ENCODE peak calls at places on chromosomes 12 and 14, in nine cellular contexts. S is AG04450, W is stomach, B is fibroblast of lung, M is psoas muscle, H is AG10803, E is heart left ventricle, T is retinal pigment epithelial cell, D is cardiac muscle cell. G is an unnamed sample.
A peak's percentile ranks its signal among the peaks of the same experiment; 100 is the strongest.

GRCh38 chr12:60020068-60020467 is 424.2 kb downstream of the SLC16A7 start:
- DNase-seq in S (no peak), W (no peak), B (no peak), M (no peak), H (no peak), E (no peak), T (no peak), D (no peak), G (no peak)

GRCh38 chr14:32217301-32217700 is 14.2 kb upstream of the RNU6-8 start:
- DNase-seq in S (no peak), W (no peak), B (no peak), M (no peak), H (no peak), E (no peak), T (no peak), D (no peak), G (no peak)

GRCh38 chr12:125346361-125346760 is 281.1 kb downstream of the AACS start:
- DNase-seq in S (no peak), W (no peak), B (no peak), M (no peak), H (no peak), E (no peak), T (no peak), D (no peak), G (no peak)

GRCh38 chr14:29913550-29913949 is 14.1 kb downstream of the PRKD1 start:
- DNase-seq in S (no peak), W (no peak), B (no peak), M (no peak), H (no peak), E (no peak), T (no peak), D (no peak), G (no peak)

GRCh38 chr12:47082283-47082962 is 2.7 kb upstream of the AMIGO2 start:
- DNase-seq in S (no peak), W (no peak), B (no peak), M (no peak), H (no peak), E (no peak), T (no peak), D (no peak), G (no peak)

GRCh38 chr14:56342419-56342901 is 224.2 kb downstream of the PELI2 start:
- DNase-seq in S (no peak), W (no peak), B (peak; percentile 83), M (no peak), H (peak; percentile 67), E (no peak), T (no peak), D (peak; percentile 90), G (no peak)

GRCh38 chr14:23095196-23096108 is at the start of gene C14orf119:
- DNase-seq in S (peak; percentile 99), W (peak; percentile 100), B (peak; percentile 98), M (peak; percentile 99), H (peak; percentile 99), E (peak; percentile 100), T (peak; percentile 98), D (peak; percentile 100), G (peak; percentile 92)

GRCh38 chr12:66500094-66500493 is 178.8 kb downstream of the GRIP1 start:
- DNase-seq in S (no peak), W (no peak), B (no peak), M (no peak), H (no peak), E (no peak), T (no peak), D (no peak), G (no peak)

GRCh38 chr12:131694116-131694838 is 16.6 kb upstream of the SFSWAP start:
- DNase-seq in S (no peak), W (peak; percentile 9), B (no peak), M (no peak), H (no peak), E (no peak), T (no peak), D (no peak), G (no peak)

GRCh38 chr12:22527999-22528398 is 16.3 kb downstream of the C2CD5 start:
- DNase-seq in S (peak; percentile 20), W (no peak), B (peak; percentile 74), M (no peak), H (peak; percentile 76), E (no peak), T (peak; percentile 60), D (peak; percentile 72), G (no peak)

GRCh38 chr12:48199784-48200198 is 3.3 kb downstream of the OR10AD1 start:
- DNase-seq in S (peak; percentile 43), W (no peak), B (no peak), M (no peak), H (peak; percentile 25), E (no peak), T (no peak), D (peak; percentile 57), G (no peak)
- H3K4me3 ChIP-seq in S (no peak overlapping the region), W (no peak overlapping the region), B (no peak overlapping the region), M (peak overlapping the region; percentile 74), H (no peak overlapping the region), E (no peak overlapping the region), T (no peak overlapping the region), D (no peak overlapping the region), G (no peak overlapping the region)

DNA sequence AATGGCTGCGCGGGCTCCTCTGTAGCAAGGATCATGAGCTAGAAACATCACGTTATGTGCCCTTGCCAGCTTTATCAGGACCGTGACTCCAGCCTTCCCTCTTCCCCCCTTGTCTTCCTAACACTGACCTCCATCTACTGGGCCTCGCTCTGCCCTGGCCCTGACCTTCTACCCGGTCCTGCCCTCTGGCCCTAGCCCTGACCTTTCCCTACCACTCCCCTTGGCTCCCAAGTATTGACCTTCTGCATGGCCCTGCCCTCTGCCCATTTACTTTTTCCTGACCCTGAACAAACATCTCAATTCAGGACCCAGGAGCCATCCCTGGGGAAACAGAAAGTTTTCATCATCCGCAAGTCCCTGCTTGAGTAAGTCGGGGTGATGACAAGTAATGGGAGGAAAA is 2.0 kb downstream of the SOAT2 start:
- DNase-seq in S (no peak), W (peak; percentile 1), B (no peak), M (no peak), H (no peak), E (no peak), T (no peak), D (no peak), G (no peak)
- H3K4me3 ChIP-seq in S (no peak overlapping the region), W (no peak overlapping the region), B (no peak overlapping the region), M (no peak overlapping the region), H (no peak overlapping the region), E (no peak overlapping the region), T (no peak overlapping the region), D (no peak overlapping the region), G (no peak overlapping the region)

GRCh38 chr14:69484444-69485113 is at the start of gene PLEKHD1:
- DNase-seq in S (no peak), W (peak; percentile 32), B (no peak), M (peak; percentile 35), H (no peak), E (no peak), T (no peak), D (no peak), G (no peak)
- H3K4me3 ChIP-seq in S (peak within 1 kb of the TSS; percentile 10), W (peak within 1 kb of the TSS; percentile 40), B (no peak within 1 kb of the TSS), M (peak within 1 kb of the TSS; percentile 58), H (peak within 1 kb of the TSS; percentile 29), E (peak within 1 kb of the TSS; percentile 23), T (peak within 1 kb of the TSS; percentile 36), D (peak within 1 kb of the TSS; percentile 32), G (peak within 1 kb of the TSS; percentile 31)

DNA sequence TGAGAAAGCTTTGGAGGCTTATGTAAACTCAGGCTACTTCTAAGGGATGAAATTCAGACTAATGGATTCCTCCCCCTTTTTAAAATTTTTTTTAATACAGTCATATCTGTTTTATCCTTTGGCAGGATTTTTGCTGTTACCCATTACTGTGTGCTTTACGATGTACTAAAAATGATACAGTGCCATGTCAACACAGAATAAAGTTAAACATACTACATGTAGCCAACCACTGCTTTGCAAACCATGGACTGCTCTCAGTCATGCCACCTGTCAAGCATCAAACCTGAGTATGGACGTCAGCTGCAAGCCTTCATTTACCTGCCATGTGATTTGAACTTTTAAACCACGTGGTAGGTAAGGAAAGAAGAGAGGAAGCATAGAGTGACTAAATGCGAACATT is 325.8 kb downstream of the FUT8 start:
- DNase-seq in S (no peak), W (no peak), B (no peak), M (no peak), H (no peak), E (no peak), T (no peak), D (no peak), G (no peak)
- H3K4me3 ChIP-seq in S (no peak overlapping the region), W (no peak overlapping the region), B (no peak overlapping the region), M (no peak overlapping the region), H (no peak overlapping the region), E (no peak overlapping the region), T (no peak overlapping the region), D (no peak overlapping the region), G (no peak overlapping the region)

GRCh38 chr14:28768549-28768870 is 1.9 kb downstream of the FOXG1 start:
- DNase-seq in S (no peak), W (no peak), B (no peak), M (no peak), H (no peak), E (no peak), T (no peak), D (no peak), G (no peak)

GRCh38 chr14:28766505-28767238 is at the start of gene FOXG1:
- DNase-seq in S (no peak), W (no peak), B (peak; percentile 51), M (peak; percentile 50), H (peak; percentile 44), E (no peak), T (no peak), D (peak; percentile 34), G (no peak)

GRCh38 chr14:28767851-28768548 is 1.4 kb downstream of the FOXG1 start:
- DNase-seq in S (no peak), W (no peak), B (no peak), M (peak; percentile 46), H (no peak), E (no peak), T (no peak), D (no peak), G (no peak)

GRCh38 chr14:28765907-28766504 is 581 bp upstream of the FOXG1 start:
- DNase-seq in S (no peak), W (no peak), B (peak; percentile 19), M (no peak), H (no peak), E (no peak), T (no peak), D (peak; percentile 15), G (no peak)

DNA sequence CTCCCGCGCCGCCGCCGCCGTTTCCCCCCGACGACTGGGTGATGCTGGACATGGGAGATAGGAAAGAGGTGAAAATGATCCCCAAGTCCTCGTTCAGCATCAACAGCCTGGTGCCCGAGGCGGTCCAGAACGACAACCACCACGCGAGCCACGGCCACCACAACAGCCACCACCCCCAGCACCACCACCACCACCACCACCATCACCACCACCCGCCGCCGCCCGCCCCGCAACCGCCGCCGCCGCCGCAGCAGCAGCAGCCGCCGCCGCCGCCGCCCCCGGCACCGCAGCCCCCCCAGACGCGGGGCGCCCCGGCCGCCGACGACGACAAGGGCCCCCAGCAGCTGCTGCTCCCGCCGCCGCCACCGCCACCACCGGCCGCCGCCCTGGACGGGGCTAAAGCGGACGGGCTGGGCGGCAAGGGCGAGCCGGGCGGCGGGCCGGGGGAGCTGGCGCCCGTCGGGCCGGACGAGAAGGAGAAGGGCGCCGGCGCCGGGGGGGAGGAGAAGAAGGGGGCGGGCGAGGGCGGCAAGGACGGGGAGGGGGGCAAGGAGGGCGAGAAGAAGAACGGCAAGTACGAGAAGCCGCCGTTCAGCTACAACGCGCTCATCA is 758 bp downstream of the FOXG1 start:
- DNase-seq in S (no peak), W (no peak), B (no peak), M (no peak), H (no peak), E (no peak), T (no peak), D (no peak), G (no peak)
- H3K4me3 ChIP-seq in S (peak overlapping the region; percentile 27), W (no peak overlapping the region), B (no peak overlapping the region), M (no peak overlapping the region), H (peak overlapping the region; percentile 30), E (no peak overlapping the region), T (no peak overlapping the region), D (no peak overlapping the region), G (no peak overlapping the region)